ENCODE peak calls at places on chromosomes 1 and 21, in seven cellular contexts. H is K562, C is GM12878, N is HCT116, V is SK-N-SH, T is H1, U is HepG2. D is an unnamed sample.

GRCh38 chr1:168220470-168220871 is 5.3 kb upstream of the SFT2D2 start:
- DNase-seq in H (peak), C (no peak), N (no peak), V (no peak), T (no peak), U (no peak), D (no peak)

GRCh38 chr1:18962121-18962721 is 5.7 kb upstream of the IFFO2 start:
- DNase-seq in H (no peak), C (no peak), N (no peak), V (no peak), T (no peak), U (no peak), D (no peak)

GRCh38 chr1:66503841-66504470 is 30.0 kb upstream of the SGIP1 start:
- DNase-seq in H (peak), C (no peak), N (peak), V (peak), T (peak), U (peak), D (peak)

GRCh38 chr1:185720633-185721272 is 13.4 kb upstream of the HMCN1 start:
- DNase-seq in H (no peak), C (no peak), N (peak), V (no peak), T (no peak), U (peak), D (peak)

GRCh38 chr1:29749546-29749945 is 513.2 kb downstream of the PTPRU start:
- DNase-seq in H (no peak), C (no peak), N (no peak), V (no peak), T (no peak), U (no peak), D (no peak)

GRCh38 chr1:45348966-45349677 is 8.9 kb upstream of the MUTYH start:
- DNase-seq in H (no peak), C (no peak), N (no peak), V (no peak), T (no peak), U (no peak), D (no peak)

GRCh38 chr1:82464362-82464931 is 663.7 kb downstream of the ADGRL2 start:
- DNase-seq in H (no peak), C (no peak), N (no peak), V (no peak), T (no peak), U (no peak), D (peak)

GRCh38 chr1:193281894-193282293 is 95.5 kb upstream of the B3GALT2 start:
- DNase-seq in H (no peak), C (no peak), N (no peak), V (no peak), T (no peak), U (no peak), D (no peak)

GRCh38 chr1:107477233-107477632 is 336.4 kb downstream of the NTNG1 start:
- DNase-seq in H (no peak), C (no peak), N (no peak), V (no peak), T (peak), U (no peak), D (no peak)

GRCh38 chr1:151145158-151146071 is 1.0 kb downstream of the SEMA6C start:
- DNase-seq in H (no peak), C (no peak), N (no peak), V (peak), T (peak), U (no peak), D (no peak)

GRCh38 chr1:166165661-166166399 is 971 bp downstream of the FAM78B start:
- DNase-seq in H (no peak), C (no peak), N (no peak), V (peak), T (peak), U (no peak), D (no peak)

GRCh38 chr1:60898987-60899386 is 183.4 kb upstream of the NFIA start:
- DNase-seq in H (no peak), C (peak), N (no peak), V (no peak), T (no peak), U (no peak), D (no peak)

GRCh38 chr1:33738536-33738935 is 125.3 kb upstream of the HMGB4 start:
- DNase-seq in H (no peak), C (no peak), N (no peak), V (no peak), T (no peak), U (no peak), D (no peak)

GRCh38 chr1:192506741-192507155 is 68.8 kb upstream of the RGS1 start:
- DNase-seq in H (peak), C (peak), N (peak), V (peak), T (no peak), U (peak), D (peak)

GRCh38 chr21:36480618-36481017 is 696 bp upstream of the CLDN14 start:
- DNase-seq in H (no peak), C (no peak), N (no peak), V (no peak), T (no peak), U (no peak), D (no peak)

GRCh38 chr1:109827466-109827865 is 63.7 kb upstream of the EPS8L3 start:
- DNase-seq in H (peak), C (no peak), N (no peak), V (no peak), T (no peak), U (no peak), D (peak)

GRCh38 chr1:180504186-180504585 is 1.8 kb upstream of the ACBD6 start:
- DNase-seq in H (no peak), C (no peak), N (no peak), V (no peak), T (no peak), U (no peak), D (no peak)

GRCh38 chr1:203547147-203547546 is 53.2 kb downstream of the OPTC start:
- DNase-seq in H (no peak), C (no peak), N (no peak), V (no peak), T (no peak), U (no peak), D (no peak)

GRCh38 chr1:82762829-82763532 is 962.2 kb downstream of the ADGRL2 start:
- DNase-seq in H (no peak), C (peak), N (no peak), V (no peak), T (no peak), U (no peak), D (no peak)

GRCh38 chr1:2983706-2984398 is 37.4 kb upstream of the ACTRT2 start:
- DNase-seq in H (no peak), C (no peak), N (no peak), V (no peak), T (no peak), U (no peak), D (no peak)

GRCh38 chr1:19476440-19477190 is 8.7 kb downstream of the CAPZB start:
- DNase-seq in H (peak), C (peak), N (no peak), V (no peak), T (no peak), U (no peak), D (no peak)

GRCh38 chr1:200243042-200243437 is 166.8 kb downstream of the ZNF281 start:
- DNase-seq in H (no peak), C (no peak), N (no peak), V (no peak), T (no peak), U (no peak), D (no peak)

GRCh38 chr1:51622455-51622913 is 5.6 kb downstream of the OSBPL9 start:
- DNase-seq in H (peak), C (no peak), N (peak), V (no peak), T (no peak), U (peak), D (no peak)

GRCh38 chr1:165717918-165718515 is 19.7 kb upstream of the ALDH9A1 start:
- DNase-seq in H (peak), C (no peak), N (peak), V (peak), T (peak), U (peak), D (peak)

GRCh38 chr1:175708787-175709186 is 34.6 kb downstream of the TNR start:
- DNase-seq in H (peak), C (no peak), N (no peak), V (no peak), T (no peak), U (no peak), D (peak)

GRCh38 chr1:209772116-209772515 is 12.2 kb downstream of the C1orf74 start:
- DNase-seq in H (no peak), C (no peak), N (no peak), V (peak), T (no peak), U (no peak), D (no peak)

GRCh38 chr1:161096514-161096913 is 1.6 kb upstream of the KLHDC9 start:
- DNase-seq in H (no peak), C (no peak), N (no peak), V (no peak), T (no peak), U (no peak), D (no peak)

GRCh38 chr21:37636152-37636860 is 269.7 kb downstream of the DYRK1A start:
- DNase-seq in H (no peak), C (no peak), N (no peak), V (no peak), T (no peak), U (no peak), D (peak)

GRCh38 chr1:155339515-155340111 is 18.9 kb downstream of the RUSC1 start:
- DNase-seq in H (no peak), C (no peak), N (no peak), V (no peak), T (no peak), U (no peak), D (no peak)

GRCh38 chr1:77889240-77889637 is 815 bp downstream of the NEXN start:
- DNase-seq in H (peak), C (no peak), N (no peak), V (no peak), T (no peak), U (peak), D (no peak)

GRCh38 chr1:47647327-47647845 is 209.5 kb downstream of the FOXD2 start:
- DNase-seq in H (no peak), C (no peak), N (no peak), V (no peak), T (no peak), U (no peak), D (no peak)

GRCh38 chr1:25519624-25520023 is 23.8 kb upstream of the LDLRAP1 start:
- DNase-seq in H (no peak), C (no peak), N (no peak), V (no peak), T (no peak), U (no peak), D (no peak)

GRCh38 chr1:10663668-10664035 is 132.8 kb downstream of the CASZ1 start:
- DNase-seq in H (no peak), C (no peak), N (no peak), V (peak), T (peak), U (no peak), D (no peak)

GRCh38 chr21:17900281-17900989 is 81.3 kb upstream of the C21orf91 start:
- DNase-seq in H (no peak), C (no peak), N (no peak), V (no peak), T (peak), U (no peak), D (no peak)

GRCh38 chr21:35420658-35421057 is 371.6 kb upstream of the RUNX1 start:
- DNase-seq in H (no peak), C (no peak), N (no peak), V (no peak), T (no peak), U (no peak), D (no peak)

GRCh38 chr1:8962812-8963669 is 17.4 kb downstream of the CA6 start:
- DNase-seq in H (peak), C (no peak), N (peak), V (peak), T (peak), U (peak), D (peak)

GRCh38 chr1:21027805-21028204 is 148.9 kb downstream of the EIF4G3 start:
- DNase-seq in H (no peak), C (no peak), N (no peak), V (no peak), T (no peak), U (no peak), D (no peak)
- TF ChIP-seq JUND in H (no peak), C (no peak), N (no peak), V (no peak), T (no peak), U (no peak), D (no peak)

GRCh38 chr1:63916485-63917360 is 142.9 kb downstream of the ROR1 start:
- DNase-seq in H (no peak), C (no peak), N (no peak), V (no peak), T (no peak), U (no peak), D (no peak)
- TF ChIP-seq JUND in H (no peak), C (no peak), N (no peak), V (no peak), T (no peak), U (no peak), D (no peak)

DNA sequence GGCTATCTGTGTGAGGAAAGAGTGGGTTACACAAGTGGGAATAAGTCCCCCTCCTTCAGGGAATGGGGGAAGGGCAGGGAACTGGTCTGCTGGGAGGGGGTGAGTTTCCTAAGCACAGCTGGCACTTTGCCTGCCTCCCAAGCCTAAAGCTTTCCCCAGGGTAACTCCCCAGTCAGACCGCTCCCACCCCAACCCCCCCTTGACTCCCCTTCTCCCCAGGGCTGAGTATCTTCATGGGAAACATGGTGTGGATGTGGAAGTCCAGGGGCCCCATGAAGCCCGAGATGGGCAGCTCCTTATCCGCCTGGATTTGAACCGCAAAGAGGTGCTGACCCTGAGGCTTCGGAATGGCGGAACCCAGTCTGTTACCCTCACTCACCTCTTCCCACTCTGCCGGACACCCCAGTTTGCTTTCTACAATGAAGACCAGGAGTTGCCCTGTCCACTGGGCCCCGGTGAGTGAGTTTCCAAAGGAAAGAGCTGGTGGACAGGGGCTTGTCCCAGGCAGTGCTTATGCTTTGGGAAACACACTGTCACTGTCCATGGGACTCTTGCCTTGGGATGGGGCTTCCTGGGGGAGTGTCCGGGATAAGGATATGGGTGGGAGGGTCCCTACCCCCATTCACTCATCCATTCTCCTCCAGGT is 14.9 kb downstream of the MOV10 start:
- DNase-seq in H (no peak), C (no peak), N (no peak), V (peak), T (no peak), U (no peak), D (no peak)
- TF ChIP-seq JUND in H (no peak), C (no peak), N (no peak), V (no peak), T (no peak), U (no peak), D (no peak)

GRCh38 chr1:226082587-226082917 is 20.0 kb downstream of the H3-3A start:
- DNase-seq in H (no peak), C (no peak), N (no peak), V (no peak), T (no peak), U (no peak), D (no peak)

GRCh38 chr1:226074046-226074445 is 11.5 kb downstream of the H3-3A start:
- DNase-seq in H (no peak), C (no peak), N (no peak), V (no peak), T (no peak), U (no peak), D (no peak)

GRCh38 chr1:226082959-226083302 is 20.4 kb downstream of the H3-3A start:
- DNase-seq in H (no peak), C (no peak), N (no peak), V (peak), T (no peak), U (no peak), D (peak)

GRCh38 chr1:226076378-226076777 is 13.9 kb downstream of the H3-3A start:
- DNase-seq in H (no peak), C (no peak), N (no peak), V (no peak), T (no peak), U (no peak), D (no peak)

DNA sequence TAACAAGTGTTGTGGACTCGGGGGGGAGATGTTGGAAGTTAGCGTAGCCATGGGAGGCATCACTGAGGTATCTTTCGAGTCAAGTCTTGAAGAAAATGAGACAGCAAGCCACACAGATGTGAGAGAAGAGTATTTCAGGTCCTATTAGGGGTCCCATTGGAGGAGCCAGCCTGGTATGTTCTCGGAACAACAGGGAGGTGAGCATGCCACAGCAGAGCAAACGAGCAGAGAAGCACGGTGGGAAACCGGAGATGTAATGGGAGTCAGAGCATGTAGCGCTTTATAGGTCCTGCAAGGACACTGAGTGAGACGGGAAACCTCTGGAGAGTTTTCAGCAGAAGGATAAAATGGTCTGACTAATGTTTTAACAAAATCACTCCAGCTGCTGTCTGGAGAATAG is 15.8 kb downstream of the H3-3A start:
- DNase-seq in H (no peak), C (no peak), N (no peak), V (no peak), T (no peak), U (no peak), D (no peak)
- TF ChIP-seq JUND in H (no peak), C (no peak), N (no peak), V (no peak), T (no peak), U (no peak), D (no peak)

GRCh38 chr1:93816970-93817738 is 61.9 kb downstream of the DNTTIP2 start:
- DNase-seq in H (peak), C (no peak), N (no peak), V (peak), T (no peak), U (peak), D (no peak)

GRCh38 chr1:93814059-93814794 is 64.8 kb downstream of the DNTTIP2 start:
- DNase-seq in H (peak), C (peak), N (peak), V (peak), T (peak), U (peak), D (peak)

GRCh38 chr1:93813076-93813475 is 65.9 kb downstream of the DNTTIP2 start:
- DNase-seq in H (no peak), C (no peak), N (no peak), V (no peak), T (no peak), U (peak), D (peak)

GRCh38 chr1:93815738-93816110 is 63.3 kb downstream of the DNTTIP2 start:
- DNase-seq in H (no peak), C (no peak), N (no peak), V (no peak), T (no peak), U (no peak), D (no peak)

DNA sequence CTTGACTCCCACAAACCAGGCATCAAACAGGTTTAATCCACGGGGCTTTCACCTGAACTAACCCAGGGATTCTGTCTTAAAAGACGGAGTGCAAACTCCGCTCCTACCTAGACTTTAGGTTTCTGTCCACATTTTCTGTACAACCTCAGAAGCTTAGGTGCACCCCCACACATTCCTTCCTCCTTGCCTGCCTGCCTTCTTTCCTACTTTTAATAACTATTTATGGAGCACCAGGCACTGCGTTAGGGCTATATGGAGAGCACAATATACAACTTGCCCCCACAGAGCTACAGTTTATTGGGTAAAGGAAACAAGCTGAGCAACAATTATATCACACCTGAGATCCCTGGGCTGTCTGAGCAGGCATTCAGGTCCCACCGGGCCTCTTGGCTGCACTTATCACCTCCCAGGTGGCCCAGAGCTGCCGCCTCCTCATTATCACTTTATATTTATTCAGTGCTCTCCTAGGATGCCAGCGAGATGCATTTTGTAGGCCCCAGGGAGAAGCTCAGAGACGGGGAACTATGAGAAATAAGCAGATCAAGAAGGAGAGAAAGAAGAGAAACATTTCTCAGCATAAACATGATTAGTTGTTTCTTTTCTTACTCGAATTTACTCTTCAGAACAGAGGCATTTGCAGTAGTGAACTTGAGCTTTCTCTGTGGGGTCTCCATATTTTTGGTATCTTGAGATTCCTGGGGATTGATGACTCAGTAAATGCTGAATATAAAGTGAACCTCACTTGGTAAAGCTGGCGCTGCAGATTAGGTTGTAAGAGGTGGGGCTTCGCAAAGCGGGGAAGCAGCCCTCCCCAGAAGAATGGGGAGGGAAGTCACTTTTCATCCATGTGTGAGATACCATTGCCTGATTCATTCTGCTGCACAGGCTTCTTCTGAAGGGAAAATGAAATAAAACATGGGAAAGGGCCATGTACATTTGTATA is 63.9 kb downstream of the DNTTIP2 start:
- DNase-seq in H (peak), C (no peak), N (no peak), V (no peak), T (no peak), U (no peak), D (no peak)
- TF ChIP-seq JUND in H (no peak), C (no peak), N (no peak), V (no peak), T (no peak), U (no peak), D (no peak)

GRCh38 chr1:202061055-202061454 is 50.7 kb downstream of the ELF3 start:
- DNase-seq in H (no peak), C (no peak), N (no peak), V (no peak), T (no peak), U (no peak), D (no peak)

GRCh38 chr1:202068596-202068995 is 54.1 kb upstream of the GPR37L1 start:
- DNase-seq in H (no peak), C (no peak), N (no peak), V (no peak), T (no peak), U (no peak), D (no peak)

GRCh38 chr1:202067188-202067977 is 55.3 kb upstream of the GPR37L1 start:
- DNase-seq in H (peak), C (no peak), N (no peak), V (no peak), T (no peak), U (no peak), D (no peak)

GRCh38 chr1:202058001-202058908 is 47.9 kb downstream of the ELF3 start:
- DNase-seq in H (peak), C (no peak), N (no peak), V (no peak), T (no peak), U (peak), D (peak)

DNA sequence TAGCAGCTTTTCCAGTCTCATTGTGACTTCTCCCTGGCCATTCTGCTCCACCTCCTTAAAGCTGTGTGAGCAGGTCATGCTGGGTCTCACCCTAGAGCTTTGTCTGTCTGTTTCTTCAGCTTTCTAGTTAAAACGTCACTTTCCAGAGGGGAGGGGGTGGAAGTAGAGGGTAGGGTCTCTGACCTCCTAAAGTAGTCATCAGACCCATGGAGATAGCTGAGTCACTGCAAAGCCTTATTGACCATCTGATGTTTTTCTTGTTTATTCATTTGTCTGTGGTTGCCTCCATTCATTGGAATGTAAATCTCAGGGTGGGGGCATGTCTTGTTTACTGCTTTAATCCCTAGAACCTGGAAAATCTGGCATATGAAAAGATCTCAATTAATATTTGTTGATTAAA is 52.7 kb downstream of the ELF3 start:
- DNase-seq in H (peak), C (no peak), N (no peak), V (no peak), T (no peak), U (peak), D (no peak)
- TF ChIP-seq JUND in H (no peak), C (no peak), N (no peak), V (no peak), T (peak), U (no peak), D (no peak)

D was measured in T47D.